ENCODE peak calls at places on chromosomes 5 and 9, in six cellular contexts. P is sigmoid colon, V is stomach, O is A549, N is endothelial cell of umbilical vein, E is HCT116. G is an unnamed sample.

GRCh38 chr5:73096239-73096575 is 24.2 kb upstream of the TMEM171 start:
- DNase-seq in P (no peak), V (no peak), O (no peak), N (no peak), E (no peak), G (no peak)

GRCh38 chr5:43691275-43691674 is 88.3 kb downstream of the NNT start:
- DNase-seq in P (no peak), V (no peak), O (no peak), N (no peak), E (no peak), G (no peak)

GRCh38 chr5:15600035-15600434 is 100.1 kb downstream of the FBXL7 start:
- DNase-seq in P (no peak), V (no peak), O (no peak), N (no peak), E (no peak), G (no peak)

GRCh38 chr9:2777454-2777853 is 60.1 kb downstream of the KCNV2 start:
- DNase-seq in P (no peak), V (no peak), O (no peak), N (no peak), E (no peak), G (no peak)

GRCh38 chr9:134571946-134572914 is 69.4 kb upstream of the COL5A1 start:
- DNase-seq in P (peak; percentile 50), V (peak; percentile 14), O (no peak), N (no peak), E (no peak), G (no peak)

GRCh38 chr9:129381481-129381957 is 203.5 kb upstream of the IER5L start:
- DNase-seq in P (peak; percentile 45), V (no peak), O (no peak), N (no peak), E (no peak), G (no peak)

GRCh38 chr5:34618666-34619065 is 37.5 kb upstream of the RAI14 start:
- DNase-seq in P (no peak), V (no peak), O (no peak), N (peak; percentile 28), E (no peak), G (no peak)

GRCh38 chr5:81207009-81207408 is 26.1 kb upstream of the CKMT2 start:
- DNase-seq in P (no peak), V (no peak), O (peak; percentile 13), N (no peak), E (no peak), G (no peak)

GRCh38 chr5:172660974-172661373 is 19.9 kb downstream of the NEURL1B start:
- DNase-seq in P (peak; percentile 50), V (no peak), O (no peak), N (no peak), E (no peak), G (no peak)

GRCh38 chr5:172661536-172661935 is 20.5 kb downstream of the NEURL1B start:
- DNase-seq in P (peak; percentile 40), V (no peak), O (no peak), N (no peak), E (no peak), G (no peak)

GRCh38 chr5:172658869-172659513 is 17.9 kb downstream of the NEURL1B start:
- DNase-seq in P (peak; percentile 88), V (peak; percentile 71), O (no peak), N (no peak), E (no peak), G (no peak)

GRCh38 chr5:172659570-172659908 is 18.5 kb downstream of the NEURL1B start:
- DNase-seq in P (no peak), V (no peak), O (no peak), N (no peak), E (no peak), G (no peak)

DNA sequence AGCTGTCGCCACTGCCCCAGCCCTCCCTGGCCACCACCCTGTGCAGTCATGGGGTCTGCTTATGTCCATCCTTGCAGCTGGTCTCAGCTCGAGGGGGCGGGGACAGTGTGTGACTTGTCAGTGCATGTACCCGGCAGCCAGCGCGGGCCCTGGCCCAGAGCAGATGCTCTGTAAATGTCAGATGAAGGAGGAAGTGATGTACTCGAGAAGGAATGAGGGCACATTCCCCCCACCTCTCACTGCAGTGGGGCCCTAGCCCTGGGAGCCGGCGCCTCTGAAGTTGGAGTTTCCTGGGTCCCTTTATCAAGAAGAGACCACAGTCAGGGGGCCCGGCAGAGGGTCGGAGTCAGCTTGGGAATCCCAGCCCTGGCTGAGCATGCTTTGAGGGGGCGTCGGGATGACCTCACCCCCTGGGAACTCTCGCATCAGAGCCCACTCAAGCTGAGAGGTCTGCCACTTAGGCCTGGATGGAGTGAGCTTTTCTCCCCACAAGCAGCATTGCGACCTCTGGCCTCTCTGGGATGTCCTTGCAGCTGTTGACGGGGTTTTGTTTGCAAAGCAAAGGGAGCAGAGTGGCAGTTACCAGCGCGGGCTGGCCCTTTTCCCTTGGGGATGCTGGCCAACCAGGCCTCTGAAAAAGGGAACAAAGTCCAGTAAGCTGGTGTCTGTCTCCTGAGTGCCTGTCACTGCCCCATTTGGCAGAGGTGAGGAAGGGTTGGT is 19.0 kb downstream of the NEURL1B start:
- DNase-seq in P (peak; percentile 98), V (peak; percentile 76), O (no peak), N (no peak), E (no peak), G (no peak)
- TF ChIP-seq POLR2A in P (no peak), V (no peak), O (no peak), N (no peak), E (no peak), G (no peak)

DNA sequence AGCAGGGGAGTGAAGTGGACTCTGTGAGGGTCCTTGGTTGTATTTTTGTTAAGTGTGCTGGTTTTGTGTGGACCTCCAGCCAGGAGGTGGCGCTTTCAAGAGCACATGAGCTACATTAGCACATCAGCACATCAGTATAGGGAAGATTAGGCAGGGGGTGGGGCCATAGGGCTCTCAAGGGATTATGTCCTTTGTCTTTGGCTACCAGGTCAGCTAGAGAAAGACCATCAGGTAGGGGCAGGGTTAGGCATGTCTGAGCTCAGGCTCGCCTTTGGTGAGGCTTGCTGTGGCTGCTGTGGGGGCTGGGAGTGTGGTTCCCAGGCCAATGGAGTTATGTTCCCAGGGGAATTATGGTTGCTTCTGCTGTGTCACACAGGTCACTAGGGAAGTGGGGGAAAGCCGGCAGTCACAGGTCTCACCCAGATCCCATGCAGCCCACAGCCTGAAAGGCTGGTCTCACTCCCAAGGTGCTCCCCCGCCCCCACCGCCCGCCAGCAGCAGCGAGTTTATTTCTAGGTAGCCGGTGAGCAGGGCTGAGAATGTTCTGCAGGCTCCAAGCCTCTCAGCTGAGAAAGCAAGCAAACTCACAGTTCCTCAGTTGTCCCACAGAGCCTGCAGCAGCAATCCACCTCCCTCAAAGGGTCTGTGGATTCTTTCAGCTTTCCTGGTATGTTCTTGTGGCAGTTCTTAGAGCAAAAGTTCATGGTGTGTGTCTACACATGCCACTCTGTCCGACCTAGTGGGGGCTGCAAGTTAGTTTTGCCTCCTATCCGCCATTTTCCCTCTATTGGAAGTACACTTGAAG is 13.7 kb downstream of the OR1J1 start:
- DNase-seq in P (no peak), V (no peak), O (no peak), N (no peak), E (peak; percentile 28), G (peak; percentile 58)
- TF ChIP-seq POLR2A in P (no peak), V (no peak), O (no peak), N (no peak), E (no peak), G (no peak)

DNA sequence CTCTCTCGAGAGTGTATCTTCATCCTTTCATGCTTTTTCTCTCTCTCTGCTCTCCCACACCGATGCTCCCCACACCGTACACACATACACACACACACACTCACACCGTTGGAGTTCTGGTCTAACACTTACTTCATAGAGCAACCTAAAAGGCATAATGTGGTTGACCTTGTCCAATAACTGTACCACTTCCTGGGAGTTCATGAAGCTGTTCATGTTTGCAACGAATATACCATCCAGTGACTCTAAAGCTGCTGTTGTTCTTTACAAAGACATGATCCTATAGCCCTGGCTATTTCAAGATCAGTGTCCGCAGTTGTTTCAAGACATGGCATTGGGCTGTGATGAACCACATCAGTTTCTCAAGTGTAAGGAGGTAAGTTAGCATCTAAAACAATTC is 10.0 kb downstream of the MEF2C start:
- DNase-seq in P (no peak), V (no peak), O (no peak), N (no peak), E (no peak), G (no peak)
- TF ChIP-seq POLR2A in P (no peak), V (no peak), O (no peak), N (no peak), E (no peak), G (no peak)

GRCh38 chr9:91117959-91118651 is 243.6 kb downstream of the AUH start:
- DNase-seq in P (peak; percentile 92), V (peak; percentile 73), O (no peak), N (peak; percentile 32), E (no peak), G (no peak)
- TF ChIP-seq POLR2A in P (peak; percentile 34), V (no peak), O (no peak), N (no peak), E (no peak), G (no peak)

DNA sequence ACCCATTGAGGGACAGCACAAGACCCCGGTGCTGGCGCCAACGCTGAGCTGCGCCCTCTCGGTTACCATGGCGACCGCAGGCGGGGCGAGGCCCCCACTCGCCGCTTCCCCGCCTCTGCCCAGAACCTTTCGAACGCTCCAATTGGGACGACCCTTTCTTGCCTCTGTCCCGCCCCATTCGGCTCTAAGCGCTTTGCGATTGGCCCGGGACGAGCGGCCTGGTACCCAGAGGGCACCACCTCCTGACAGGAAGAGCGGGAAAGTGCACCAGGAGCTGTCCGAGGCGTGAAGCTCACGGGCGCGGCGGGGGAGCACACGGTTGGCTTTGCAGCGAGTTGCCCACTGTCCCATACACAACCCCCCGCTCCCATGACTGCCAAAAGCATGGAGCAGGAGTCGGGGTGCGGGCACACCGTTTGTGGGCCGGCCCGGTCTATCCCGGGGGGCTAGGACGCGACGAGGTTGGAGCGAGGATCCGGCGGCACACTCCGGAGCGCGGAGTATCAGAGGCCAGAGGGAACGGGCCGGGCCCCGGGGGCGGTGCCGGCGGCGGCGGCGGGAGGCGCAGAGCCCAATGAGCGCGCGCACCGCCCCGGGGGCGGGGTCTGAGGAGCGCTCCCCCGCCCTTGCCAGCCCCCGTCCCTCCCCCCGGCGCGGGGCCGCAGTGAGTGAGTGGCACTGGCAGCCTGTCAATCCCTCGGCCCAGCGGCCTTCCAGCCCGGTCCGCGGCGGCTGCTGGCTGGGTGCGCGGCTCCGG is 978 bp upstream of the PBX3 start:
- DNase-seq in P (peak; percentile 96), V (peak; percentile 96), O (peak; percentile 94), N (peak; percentile 96), E (peak; percentile 91), G (peak; percentile 100)
- TF ChIP-seq POLR2A in P (no peak), V (no peak), O (peak; percentile 58), N (peak; percentile 72), E (no peak), G (peak; percentile 86)

G was measured in H54.